ENCODE peak calls at places on chromosomes 1 and 21, in five cellular contexts. H, L, P, F and B are unnamed samples.

GRCh38 chr1:14612281-14612680 is 13.8 kb downstream of the KAZN start:
- DNase-seq in P (no peak), L (no peak), H (no peak), F (no peak), B (no peak)

GRCh38 chr1:232211149-232211548 is 418.8 kb downstream of the SIPA1L2 start:
- DNase-seq in L (peak), H (no peak), F (no peak), P (no peak), B (peak)

GRCh38 chr1:181189691-181190361 is 101.3 kb downstream of the IER5 start:
- DNase-seq in P (peak), F (peak), L (peak), H (peak), B (peak)

GRCh38 chr1:94258873-94259331 is 21.5 kb upstream of the ARHGAP29 start:
- DNase-seq in L (no peak), H (peak), P (no peak), F (peak), B (no peak)

GRCh38 chr1:159923203-159924024 is 1.9 kb downstream of the TAGLN2 start:
- DNase-seq in F (peak), H (peak), P (peak), L (no peak), B (peak)

GRCh38 chr1:172373864-172374263 is 46.6 kb upstream of the C1orf105 start:
- DNase-seq in F (no peak), H (peak), L (no peak), P (no peak), B (no peak)

GRCh38 chr1:213750231-213751063 is 237.3 kb upstream of the PROX1 start:
- DNase-seq in L (no peak), P (no peak), H (no peak), F (no peak), B (no peak)

GRCh38 chr21:26888256-26888655 is 43.0 kb upstream of the ADAMTS1 start:
- DNase-seq in F (no peak), L (no peak), P (no peak), H (no peak), B (no peak)

GRCh38 chr1:91732291-91732953 is 153.5 kb downstream of the TGFBR3 start:
- DNase-seq in F (peak), L (no peak), H (no peak), P (no peak), B (no peak)

GRCh38 chr1:157773723-157774350 is 3.1 kb downstream of the FCRL2 start:
- DNase-seq in F (no peak), L (peak), P (no peak), H (no peak), B (peak)

GRCh38 chr1:180230416-180230790 is 339 bp downstream of the LHX4 start:
- DNase-seq in H (no peak), L (peak), F (no peak), P (no peak), B (no peak)

GRCh38 chr1:61083014-61083798 is 845 bp downstream of the NFIA start:
- DNase-seq in L (peak), H (peak), F (no peak), P (peak), B (peak)

GRCh38 chr1:160428655-160429054 is 28.3 kb downstream of the VANGL2 start:
- DNase-seq in H (peak), F (peak), P (peak), L (peak), B (no peak)

GRCh38 chr1:172069535-172069934 is 228.2 kb downstream of the DNM3 start:
- DNase-seq in L (no peak), H (peak), F (no peak), P (no peak), B (no peak)

GRCh38 chr1:233440952-233441401 is 113.5 kb downstream of the MAP3K21 start:
- DNase-seq in H (peak), L (peak), P (no peak), F (peak), B (peak)

GRCh38 chr1:6447016-6447817 is 18.8 kb downstream of the TNFRSF25 start:
- DNase-seq in P (no peak), L (peak), F (no peak), H (no peak), B (no peak)

GRCh38 chr1:6446665-6447015 is 19.3 kb downstream of the TNFRSF25 start:
- DNase-seq in L (no peak), H (no peak), P (no peak), F (no peak), B (no peak)

GRCh38 chr1:6450005-6450450 is 15.9 kb downstream of the TNFRSF25 start:
- DNase-seq in L (no peak), F (no peak), H (no peak), P (no peak), B (no peak)

GRCh38 chr1:6448749-6449631 is 17.0 kb downstream of the TNFRSF25 start:
- DNase-seq in L (peak), H (no peak), P (no peak), F (no peak), B (no peak)

DNA sequence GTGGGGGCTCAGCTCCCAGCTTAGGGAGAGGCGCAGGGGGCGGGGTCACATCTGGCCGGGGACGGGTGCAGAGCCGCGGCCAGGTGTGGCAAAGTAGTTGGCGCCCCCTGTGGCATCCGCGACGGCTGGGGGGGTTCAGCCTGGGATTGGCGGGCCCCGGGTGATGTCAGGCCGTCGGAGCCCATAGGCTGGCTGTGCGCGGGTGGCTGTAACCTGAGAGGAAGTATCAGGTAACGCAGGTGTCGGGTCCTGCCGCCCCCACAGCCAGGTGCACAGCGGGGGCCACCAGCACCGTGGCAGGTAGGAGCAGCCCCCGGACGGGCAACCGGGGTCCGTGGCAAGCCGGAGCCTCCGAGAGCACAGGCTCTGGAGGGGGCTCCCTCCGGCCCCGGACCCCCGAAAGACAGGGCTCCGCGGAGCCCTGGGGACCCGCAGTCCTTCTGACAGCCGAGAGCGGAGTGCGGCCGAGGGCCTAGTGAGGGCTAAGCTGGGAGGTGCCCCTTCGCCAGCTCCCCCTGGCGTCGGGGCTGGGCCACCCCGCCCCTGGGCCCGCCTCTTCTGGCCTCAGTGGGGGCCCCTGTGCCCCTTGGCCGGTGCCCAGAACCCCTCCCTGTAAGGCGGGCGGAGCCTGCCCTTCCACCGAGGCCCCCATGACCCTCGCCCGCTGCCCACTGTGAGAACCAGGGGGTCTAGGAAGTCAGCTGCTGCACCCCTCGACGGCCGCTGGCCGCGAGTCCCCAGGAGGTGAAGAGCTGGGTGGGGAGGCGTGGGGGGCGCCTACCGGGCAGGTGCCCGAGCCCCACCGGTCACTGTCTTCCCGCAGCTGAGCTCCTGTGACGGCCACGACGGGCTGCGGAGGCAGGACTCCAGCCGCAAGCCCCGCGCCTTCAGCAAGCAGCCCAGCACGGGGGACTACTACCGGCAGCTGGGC is 17.9 kb downstream of the TNFRSF25 start:
- DNase-seq in P (peak), L (peak), H (no peak), F (no peak), B (no peak)
- TF ChIP-seq CTCF in P (peak), L (peak), H (no peak), F (no peak), B (no peak)

DNA sequence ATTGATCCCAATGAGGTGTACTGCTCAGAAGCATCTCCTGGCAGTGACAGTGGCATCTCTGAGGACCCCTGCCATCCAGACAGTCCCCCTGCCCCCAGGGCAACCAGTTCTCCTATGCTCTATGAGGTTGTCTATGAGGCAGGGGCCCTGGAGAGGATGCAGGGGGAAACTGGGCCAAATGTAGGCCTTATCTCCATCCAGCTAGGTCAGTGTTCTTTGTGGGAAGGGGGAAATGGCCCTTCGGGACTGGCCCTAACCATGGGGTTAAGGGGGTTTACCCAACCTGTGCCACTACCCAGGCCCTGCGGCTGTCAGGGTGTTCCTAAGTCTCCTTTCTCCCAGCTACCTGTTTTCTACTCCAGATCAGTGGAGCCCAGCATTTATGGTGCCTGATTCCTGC is 1.3 kb downstream of the CREB3L4 start:
- DNase-seq in P (no peak), H (no peak), F (no peak), L (no peak), B (no peak)
- TF ChIP-seq CTCF in P (no peak), H (no peak), F (no peak), L (no peak), B (no peak)

GRCh38 chr1:12230549-12231275 is 882 bp downstream of the VPS13D start:
- DNase-seq in H (peak), L (peak), P (no peak), F (no peak), B (no peak)

GRCh38 chr1:12229386-12229834 is 420 bp upstream of the VPS13D start:
- DNase-seq in H (no peak), P (no peak), F (no peak), L (no peak), B (no peak)

GRCh38 chr1:12231276-12231595 is 1.4 kb downstream of the VPS13D start:
- DNase-seq in P (no peak), H (peak), F (peak), L (peak), B (no peak)

GRCh38 chr1:12229835-12230548 is at the start of gene VPS13D:
- DNase-seq in P (peak), L (peak), H (peak), F (peak), B (peak)

GRCh38 chr1:12232221-12232620 is 2.4 kb downstream of the VPS13D start:
- DNase-seq in L (no peak), H (no peak), F (peak), P (no peak), B (no peak)
- TF ChIP-seq CTCF in L (no peak), H (no peak), F (no peak), P (no peak), B (no peak)

GRCh38 chr1:44806704-44807363 is at the start of gene DYNLT4:
- DNase-seq in F (no peak), P (no peak), L (no peak), H (no peak), B (no peak)

GRCh38 chr1:44807364-44808062 is 362 bp upstream of the DYNLT4 start:
- DNase-seq in P (peak), H (peak), L (peak), F (peak), B (peak)

GRCh38 chr1:44806025-44806703 is 987 bp downstream of the DYNLT4 start:
- DNase-seq in F (no peak), P (peak), H (no peak), L (no peak), B (no peak)

GRCh38 chr1:44803312-44804095 is 3.3 kb downstream of the PLK3 start:
- DNase-seq in L (no peak), P (no peak), F (no peak), H (no peak), B (no peak)

GRCh38 chr1:44805311-44806024 is 1.7 kb downstream of the DYNLT4 start:
- DNase-seq in L (no peak), F (no peak), P (no peak), H (no peak), B (no peak)
- TF ChIP-seq CTCF in L (no peak), F (no peak), P (no peak), H (peak), B (no peak)

DNA sequence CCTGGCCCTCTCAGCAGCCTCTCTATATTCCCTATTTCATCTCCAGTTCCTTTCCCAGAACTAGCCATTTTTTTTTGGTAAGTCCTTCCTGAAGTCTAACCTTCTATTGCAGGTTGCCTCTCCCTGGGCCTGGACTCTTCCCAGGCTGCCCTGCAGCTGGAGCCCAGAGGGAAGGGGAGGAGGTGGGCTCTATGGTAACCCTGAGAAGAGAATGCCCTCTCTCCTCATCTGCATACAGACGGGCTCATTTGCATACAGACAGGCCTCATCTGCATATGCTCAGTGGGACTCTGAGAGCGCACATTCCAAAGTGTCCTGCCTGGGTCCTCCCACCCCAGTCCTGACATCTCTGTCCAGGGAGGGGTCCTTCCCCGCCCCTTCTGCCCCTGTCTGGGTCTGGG is 32.7 kb downstream of the RHBG start:
- DNase-seq in L (peak), P (no peak), H (no peak), F (no peak), B (no peak)
- TF ChIP-seq CTCF in L (no peak), P (no peak), H (no peak), F (no peak), B (no peak)

GRCh38 chr1:16921391-16922185 is at the start of gene CROCC:
- DNase-seq in H (peak), L (peak), F (no peak), P (peak), B (peak)
- TF ChIP-seq CTCF in H (no peak), L (peak), F (no peak), P (no peak), B (no peak)

DNA sequence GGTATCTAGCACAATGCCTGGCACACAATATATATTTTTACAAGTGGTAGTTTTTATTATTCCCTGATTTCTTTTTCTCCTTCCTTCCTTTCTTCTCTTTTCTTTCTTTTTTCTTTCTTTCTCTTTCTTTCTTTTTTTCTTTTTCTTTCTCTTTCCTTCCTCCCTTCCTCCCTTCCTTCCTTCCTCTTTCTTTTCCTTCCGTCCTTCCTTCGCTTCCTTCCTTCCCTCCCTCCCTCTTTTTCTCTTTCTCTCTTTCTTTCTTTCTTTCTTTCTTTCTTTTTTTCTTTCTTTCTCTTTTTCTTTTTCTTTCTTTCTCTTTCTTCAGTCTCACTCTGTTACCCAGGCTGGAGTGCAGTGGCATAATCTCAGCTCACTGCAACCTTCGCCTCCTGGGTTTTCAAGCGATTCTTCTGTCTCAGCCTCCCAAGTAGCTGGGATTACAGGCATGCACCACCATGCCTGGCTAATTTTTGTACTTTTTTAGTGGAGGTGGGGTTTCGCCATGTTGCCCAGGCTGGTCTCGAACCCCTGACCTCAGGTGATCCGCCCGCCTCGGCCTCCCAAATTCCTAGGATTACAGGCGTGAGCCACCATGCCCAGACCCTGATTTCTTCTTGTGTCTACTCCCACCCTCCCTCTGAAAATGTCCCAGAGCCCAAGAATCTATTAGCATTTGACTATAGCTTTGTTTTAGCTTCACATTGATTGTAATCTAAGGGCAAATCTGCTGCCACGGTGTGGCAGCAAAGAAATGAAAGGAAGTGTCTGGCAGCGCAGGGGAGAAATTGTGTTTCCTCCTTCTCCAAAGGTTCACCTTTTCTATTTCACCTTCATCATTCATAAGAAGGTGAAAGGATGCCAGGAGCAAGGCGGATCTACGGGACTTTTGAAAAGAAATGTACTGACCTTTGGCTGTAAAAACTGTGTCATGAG is 19.9 kb upstream of the ABCB10 start:
- DNase-seq in L (no peak), F (no peak), H (no peak), P (no peak), B (no peak)
- TF ChIP-seq CTCF in L (no peak), F (no peak), H (no peak), P (peak), B (no peak)

GRCh38 chr1:26530898-26531598 is 1.5 kb downstream of the RPS6KA1 start:
- DNase-seq in P (no peak), L (peak), F (peak), H (peak), B (peak)
- TF ChIP-seq CTCF in P (no peak), L (peak), F (peak), H (peak), B (peak)

DNA sequence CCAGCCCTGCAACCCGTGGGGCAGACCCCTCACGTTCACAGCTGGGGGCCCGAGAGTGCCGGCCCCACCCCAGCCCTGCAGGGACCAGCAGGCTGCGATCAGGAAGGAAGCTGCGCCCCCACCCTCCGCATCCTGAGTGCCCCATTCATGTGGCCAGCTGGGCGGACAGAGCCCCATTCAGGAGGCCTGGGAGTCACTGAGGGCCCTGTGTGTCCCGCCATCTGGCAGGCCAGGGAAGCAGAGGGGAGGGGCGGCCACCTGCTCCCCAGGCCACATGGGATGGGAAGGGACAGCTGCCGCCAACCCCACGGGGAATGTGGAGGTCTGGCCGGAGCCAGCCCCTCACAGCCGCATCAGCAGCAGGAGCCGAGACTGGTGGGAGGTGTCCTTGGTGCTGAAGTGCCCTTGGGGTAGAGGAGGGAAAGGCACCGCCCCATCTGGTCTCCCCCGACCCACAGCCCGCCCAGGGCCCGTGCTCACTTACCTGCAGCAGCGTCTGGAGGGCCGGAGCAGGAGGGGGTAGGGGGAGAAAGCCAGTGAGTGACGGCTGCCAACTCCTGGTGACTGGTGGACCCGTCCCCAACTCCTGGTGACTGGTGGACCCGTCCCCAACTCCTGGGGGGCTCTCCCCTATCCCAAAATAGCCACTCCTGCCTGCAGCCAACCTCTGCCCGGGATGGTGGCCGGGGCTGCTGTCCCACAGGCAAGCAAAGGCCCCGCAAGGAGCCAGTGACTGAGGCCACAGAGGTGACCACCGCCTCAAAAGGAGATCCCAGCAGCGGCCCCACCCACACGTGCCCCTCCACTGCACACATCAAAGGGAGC is 8.7 kb downstream of the ACAP3 start:
- DNase-seq in H (peak), F (no peak), L (peak), P (no peak), B (peak)
- TF ChIP-seq CTCF in H (no peak), F (no peak), L (no peak), P (no peak), B (no peak)